ENCODE peak calls at places on chromosomes 6 and 20, in five cellular contexts. One of them, this sample, is unnamed.

GRCh38 chr6:12328701-12329100 is 38.5 kb downstream of the EDN1 start:
- DNase-seq in NCI-H2171 treated with DMSO at 0.1 percent for 48 hours: no peak
- DNase-seq in stimulated activated CD4-positive, alpha-beta T cell treated with anti-CD3 and anti-CD28 coated beads, TNF-alpha, amount 100 ng/mL, for 48 hours: no peak
- DNase-seq in CD4-positive, alpha-beta T cell: no peak
- DNase-seq in effector memory CD4-positive, alpha-beta T cell: no peak
- DNase-seq in this sample: no peak

GRCh38 chr6:151230277-151230577 is 9.5 kb upstream of the AKAP12 start:
- DNase-seq in NCI-H2171 treated with DMSO at 0.1 percent for 48 hours: no peak
- DNase-seq in stimulated activated CD4-positive, alpha-beta T cell treated with anti-CD3 and anti-CD28 coated beads, TNF-alpha, amount 100 ng/mL, for 48 hours: no peak
- DNase-seq in CD4-positive, alpha-beta T cell: no peak
- DNase-seq in effector memory CD4-positive, alpha-beta T cell: no peak
- DNase-seq in this sample: no peak

GRCh38 chr6:162379762-162380409 is 347.7 kb downstream of the PRKN start:
- DNase-seq in NCI-H2171 treated with DMSO at 0.1 percent for 48 hours: no peak
- DNase-seq in stimulated activated CD4-positive, alpha-beta T cell treated with anti-CD3 and anti-CD28 coated beads, TNF-alpha, amount 100 ng/mL, for 48 hours: no peak
- DNase-seq in CD4-positive, alpha-beta T cell: no peak
- DNase-seq in effector memory CD4-positive, alpha-beta T cell: no peak
- DNase-seq in this sample: no peak

GRCh38 chr6:29131691-29132090 is 23.8 kb downstream of the OR2J3 start:
- DNase-seq in NCI-H2171 treated with DMSO at 0.1 percent for 48 hours: no peak
- DNase-seq in stimulated activated CD4-positive, alpha-beta T cell treated with anti-CD3 and anti-CD28 coated beads, TNF-alpha, amount 100 ng/mL, for 48 hours: no peak
- DNase-seq in CD4-positive, alpha-beta T cell: no peak
- DNase-seq in effector memory CD4-positive, alpha-beta T cell: no peak
- DNase-seq in this sample: no peak

GRCh38 chr6:99768166-99768565 is 161.5 kb downstream of the PRDM13 start:
- DNase-seq in NCI-H2171 treated with DMSO at 0.1 percent for 48 hours: no peak
- DNase-seq in stimulated activated CD4-positive, alpha-beta T cell treated with anti-CD3 and anti-CD28 coated beads, TNF-alpha, amount 100 ng/mL, for 48 hours: no peak
- DNase-seq in CD4-positive, alpha-beta T cell: no peak
- DNase-seq in effector memory CD4-positive, alpha-beta T cell: no peak
- DNase-seq in this sample: no peak

GRCh38 chr6:35327349-35328027 is 14.9 kb upstream of the PPARD start:
- DNase-seq in NCI-H2171 treated with DMSO at 0.1 percent for 48 hours: peak
- DNase-seq in stimulated activated CD4-positive, alpha-beta T cell treated with anti-CD3 and anti-CD28 coated beads, TNF-alpha, amount 100 ng/mL, for 48 hours: peak
- DNase-seq in CD4-positive, alpha-beta T cell: peak
- DNase-seq in effector memory CD4-positive, alpha-beta T cell: peak
- DNase-seq in this sample: peak

GRCh38 chr20:37349517-37350491 is 3.9 kb downstream of the SRC start:
- DNase-seq in NCI-H2171 treated with DMSO at 0.1 percent for 48 hours: no peak
- DNase-seq in stimulated activated CD4-positive, alpha-beta T cell treated with anti-CD3 and anti-CD28 coated beads, TNF-alpha, amount 100 ng/mL, for 48 hours: no peak
- DNase-seq in CD4-positive, alpha-beta T cell: no peak
- DNase-seq in effector memory CD4-positive, alpha-beta T cell: no peak
- DNase-seq in this sample: no peak

GRCh38 chr6:168195712-168196111 is 116.7 kb upstream of the FRMD1 start:
- DNase-seq in NCI-H2171 treated with DMSO at 0.1 percent for 48 hours: no peak
- DNase-seq in stimulated activated CD4-positive, alpha-beta T cell treated with anti-CD3 and anti-CD28 coated beads, TNF-alpha, amount 100 ng/mL, for 48 hours: no peak
- DNase-seq in CD4-positive, alpha-beta T cell: peak
- DNase-seq in effector memory CD4-positive, alpha-beta T cell: no peak
- DNase-seq in this sample: no peak

This sample was measured in CD4-positive, CD25-positive, alpha-beta regulatory T cell.